ENCODE peak calls at places on chromosomes 6 and 20, in six cellular contexts. H, L, O, D, Y and W are unnamed samples.

GRCh38 chr6:107523794-107524193 is 33.9 kb downstream of the SOBP start:
- DNase-seq in H (no peak), L (no peak), D (no peak), O (no peak), Y (no peak), W (no peak)

GRCh38 chr6:111841822-111842221 is 31.4 kb downstream of the FYN start:
- DNase-seq in D (no peak), L (no peak), O (no peak), H (no peak), Y (peak; percentile 65), W (peak; percentile 99)

GRCh38 chr20:10375191-10375590 is 58.8 kb downstream of the MKKS start:
- DNase-seq in L (no peak), O (no peak), D (no peak), Y (no peak), H (no peak), W (peak; percentile 77)

GRCh38 chr6:21731411-21732031 is 138.0 kb downstream of the SOX4 start:
- DNase-seq in L (no peak), D (peak; percentile 72), H (peak; percentile 51), O (peak; percentile 77), Y (peak; percentile 52), W (peak; percentile 83)

GRCh38 chr20:61161649-61162210 is 90.3 kb upstream of the CDH4 start:
- DNase-seq in H (peak; percentile 22), L (no peak), O (no peak), D (no peak), Y (peak; percentile 45), W (no peak)

GRCh38 chr6:50007821-50008220 is 14.0 kb downstream of the DEFB110 start:
- DNase-seq in O (peak; percentile 75), L (no peak), D (peak; percentile 66), H (peak; percentile 36), Y (peak; percentile 71), W (peak; percentile 17)

GRCh38 chr6:2870046-2870636 is 28.5 kb upstream of the SERPINB1 start:
- DNase-seq in O (no peak), L (no peak), H (no peak), D (no peak), Y (no peak), W (no peak)

GRCh38 chr6:156146891-156147290 is 630.3 kb upstream of the ARID1B start:
- DNase-seq in Y (no peak), L (no peak), D (no peak), H (no peak), O (no peak), W (no peak)

GRCh38 chr6:127366281-127367022 is 23.0 kb upstream of the ECHDC1 start:
- DNase-seq in Y (peak; percentile 92), O (peak; percentile 91), H (peak; percentile 96), L (no peak), D (peak; percentile 99), W (peak; percentile 94)

GRCh38 chr6:61592238-61592637 is 693.8 kb downstream of the KHDRBS2 start:
- DNase-seq in Y (no peak), O (no peak), H (no peak), D (no peak), L (no peak), W (no peak)

GRCh38 chr6:28488916-28489365 is 26.7 kb downstream of the GPX6 start:
- DNase-seq in O (peak; percentile 69), Y (peak; percentile 84), D (peak; percentile 46), L (peak; percentile 70), H (peak; percentile 65), W (peak; percentile 56)

GRCh38 chr20:58436868-58437645 is 48.0 kb downstream of the VAPB start:
- DNase-seq in Y (no peak), H (no peak), O (peak; percentile 36), L (no peak), D (peak; percentile 51), W (no peak)

GRCh38 chr6:13427838-13428527 is 59.4 kb downstream of the GFOD1 start:
- DNase-seq in Y (no peak), O (no peak), D (no peak), H (no peak), L (no peak), W (no peak)

GRCh38 chr6:72260489-72260888 is 361.4 kb upstream of the KCNQ5 start:
- DNase-seq in Y (no peak), L (no peak), H (no peak), D (no peak), O (peak; percentile 48), W (peak; percentile 4)

GRCh38 chr20:40326794-40327193 is 362.2 kb downstream of the MAFB start:
- DNase-seq in O (no peak), H (no peak), L (no peak), Y (no peak), D (no peak), W (no peak)

GRCh38 chr6:70706491-70707123 is 38.9 kb downstream of the SMAP1 start:
- DNase-seq in H (peak; percentile 65), Y (peak; percentile 77), L (peak; percentile 49), O (peak; percentile 71), D (peak; percentile 10), W (no peak)

GRCh38 chr6:170017603-170018274 is 266.3 kb downstream of the ERMARD start:
- DNase-seq in D (no peak), H (no peak), L (no peak), O (no peak), Y (no peak), W (no peak)

GRCh38 chr6:98657764-98658163 is 176.6 kb upstream of the POU3F2 start:
- DNase-seq in Y (peak; percentile 36), H (peak; percentile 58), O (peak; percentile 57), D (peak; percentile 32), L (peak; percentile 80), W (peak; percentile 42)

GRCh38 chr20:19764207-19764606 is 6.1 kb downstream of the RIN2 start:
- DNase-seq in Y (no peak), D (no peak), O (no peak), L (no peak), H (no peak), W (no peak)

GRCh38 chr6:119148102-119148824 is 69.8 kb upstream of the FAM184A start:
- DNase-seq in D (peak; percentile 70), H (peak; percentile 91), L (peak; percentile 63), Y (peak; percentile 92), O (peak; percentile 79), W (peak; percentile 81)

GRCh38 chr20:62377064-62377461 is 9.8 kb upstream of the RPS21 start:
- DNase-seq in H (no peak), L (no peak), Y (no peak), D (no peak), O (no peak), W (no peak)

GRCh38 chr20:62371588-62372041 is 4.5 kb upstream of the LAMA5 start:
- DNase-seq in Y (no peak), O (no peak), L (no peak), H (no peak), D (no peak), W (no peak)

GRCh38 chr20:62376112-62377063 is 9.3 kb upstream of the LAMA5 start:
- DNase-seq in D (peak; percentile 53), L (peak; percentile 96), O (no peak), Y (peak; percentile 52), H (peak; percentile 53), W (no peak)

GRCh38 chr20:62372042-62372993 is 5.2 kb upstream of the LAMA5 start:
- DNase-seq in D (no peak), H (no peak), L (no peak), O (no peak), Y (no peak), W (no peak)

GRCh38 chr20:62374431-62375152 is 7.5 kb upstream of the LAMA5 start:
- DNase-seq in L (no peak), O (no peak), Y (peak; percentile 38), D (no peak), H (no peak), W (no peak)
- H3K9ac ChIP-seq in L (no peak overlapping the region), O (no peak overlapping the region), Y (no peak overlapping the region), D (no peak overlapping the region), H (no peak overlapping the region), W (no peak overlapping the region)

GRCh38 chr6:7881765-7882500 is 28.7 kb downstream of the TXNDC5 start:
- DNase-seq in Y (no peak), H (peak; percentile 30), O (no peak), D (peak; percentile 28), L (no peak), W (no peak)
- H3K27ac ChIP-seq in Y (no peak overlapping the region), H (no peak overlapping the region), O (no peak overlapping the region), D (no peak overlapping the region), L (no peak overlapping the region), W (no peak overlapping the region)

DNA sequence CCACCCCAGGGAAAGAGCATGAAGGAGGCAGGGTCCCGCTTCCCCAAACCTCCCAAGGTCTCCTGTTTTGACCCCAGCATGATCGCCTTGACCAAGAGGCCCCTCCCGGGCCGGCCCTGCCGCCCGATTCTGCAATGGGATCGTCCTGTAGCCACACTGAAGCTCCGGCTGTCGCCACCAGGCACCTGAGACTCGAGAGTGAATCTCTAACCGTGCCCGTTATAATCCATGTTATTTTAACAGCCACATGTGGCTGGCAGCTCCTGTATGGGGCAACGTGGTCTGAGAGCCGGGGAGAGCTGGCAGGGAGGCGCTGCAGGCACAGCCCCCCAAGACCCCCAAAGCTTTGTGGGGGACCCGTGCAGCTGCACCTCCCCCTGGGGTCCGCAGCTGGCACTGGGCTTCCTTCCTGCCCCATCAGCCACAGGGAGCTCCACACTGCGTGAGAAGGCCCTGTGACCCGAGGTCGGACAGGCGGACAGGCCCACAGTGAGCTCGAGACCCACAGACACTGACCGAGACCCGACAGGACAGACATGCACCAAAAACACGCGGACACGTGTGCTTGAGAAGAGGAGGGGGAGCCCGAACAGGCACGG is 51.3 kb downstream of the KCNQ2 start:
- DNase-seq in H (no peak), L (no peak), D (no peak), O (no peak), Y (no peak), W (no peak)
- TF ChIP-seq EZH2 in H (no peak), L (no peak), D (no peak), O (no peak), Y (no peak), W (no peak)

GRCh38 chr6:4367643-4368042 is 232.3 kb upstream of the ECI2 start:
- DNase-seq in D (no peak), H (no peak), L (no peak), Y (no peak), O (no peak), W (no peak)

GRCh38 chr6:4371207-4371921 is 236.0 kb upstream of the ECI2 start:
- DNase-seq in L (no peak), Y (peak; percentile 57), O (no peak), H (peak; percentile 91), D (no peak), W (peak; percentile 87)

GRCh38 chr6:4370066-4370465 is 234.7 kb upstream of the ECI2 start:
- DNase-seq in H (peak; percentile 96), L (no peak), D (peak; percentile 82), O (peak; percentile 88), Y (peak; percentile 91), W (peak; percentile 98)

GRCh38 chr6:4368649-4369048 is 233.3 kb upstream of the ECI2 start:
- DNase-seq in Y (no peak), H (no peak), O (no peak), L (no peak), D (peak; percentile 44), W (no peak)

DNA sequence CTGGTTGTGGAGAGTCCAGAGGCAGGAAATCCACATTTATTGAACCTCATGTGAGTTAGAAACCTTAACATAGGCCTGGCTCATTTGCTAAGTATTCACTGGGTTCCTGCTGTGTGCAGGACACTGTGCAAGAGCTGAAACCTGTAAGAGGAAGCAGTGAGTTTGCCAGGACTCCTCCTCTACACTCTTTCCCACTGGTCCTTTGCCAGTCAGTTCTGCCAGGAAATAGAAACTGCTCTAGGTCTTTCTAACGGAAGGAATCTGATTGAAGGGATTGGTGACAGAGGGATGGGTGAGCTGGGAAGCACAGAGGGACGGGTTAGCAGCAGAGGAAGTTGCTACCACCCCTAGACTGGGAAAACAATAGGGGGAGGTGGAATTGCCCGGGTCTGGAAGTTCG is 234.2 kb upstream of the ECI2 start:
- DNase-seq in O (peak; percentile 71), Y (peak; percentile 68), D (peak; percentile 25), H (peak; percentile 87), L (no peak), W (peak; percentile 79)
- H3K9ac ChIP-seq in O (peak overlapping the region; percentile 65), Y (peak overlapping the region; percentile 27), D (no peak overlapping the region), H (peak overlapping the region; percentile 68), L (no peak overlapping the region), W (peak overlapping the region; percentile 77)

GRCh38 chr6:125836466-125836865 is 45.7 kb downstream of the NCOA7 start:
- DNase-seq in L (no peak), H (no peak), D (no peak), Y (no peak), O (no peak), W (no peak)
- H3K27ac ChIP-seq in L (no peak overlapping the region), H (no peak overlapping the region), D (no peak overlapping the region), Y (no peak overlapping the region), O (no peak overlapping the region), W (no peak overlapping the region)